ENCODE peak calls at places on chromosomes 11 and 22, in seven cellular contexts. One of them, this sample, is unnamed.

GRCh38 chr11:70804174-70804855 is 406.0 kb downstream of the CTTN start:
- DNase-seq in HCT116: no peak
- DNase-seq in SK-N-SH: no peak
- DNase-seq in HepG2: no peak
- DNase-seq in H1: no peak
- DNase-seq in K562: no peak
- DNase-seq in GM12878: no peak
- DNase-seq in this sample: no peak

GRCh38 chr11:48090174-48090573 is 109.8 kb downstream of the PTPRJ start:
- DNase-seq in HCT116: no peak
- DNase-seq in SK-N-SH: no peak
- DNase-seq in HepG2: no peak
- DNase-seq in H1: no peak
- DNase-seq in K562: no peak
- DNase-seq in GM12878: no peak
- DNase-seq in this sample: no peak

GRCh38 chr11:70540196-70540595 is 141.9 kb downstream of the CTTN start:
- DNase-seq in HCT116: no peak
- DNase-seq in SK-N-SH: no peak
- DNase-seq in HepG2: no peak
- DNase-seq in H1: no peak
- DNase-seq in K562: no peak
- DNase-seq in GM12878: no peak
- DNase-seq in this sample: no peak

GRCh38 chr22:20186183-20186870 is 35.5 kb upstream of the CCDC188 start:
- DNase-seq in HCT116: no peak
- DNase-seq in SK-N-SH: peak
- DNase-seq in HepG2: peak
- DNase-seq in H1: peak
- DNase-seq in K562: peak
- DNase-seq in GM12878: no peak
- DNase-seq in this sample: no peak

GRCh38 chr22:36741968-36742367 is 34.0 kb downstream of the IFT27 start:
- DNase-seq in HCT116: no peak
- DNase-seq in SK-N-SH: no peak
- DNase-seq in HepG2: no peak
- DNase-seq in H1: no peak
- DNase-seq in K562: no peak
- DNase-seq in GM12878: no peak
- DNase-seq in this sample: no peak

GRCh38 chr11:130908061-130908460 is 8.2 kb downstream of the SNX19 start:
- DNase-seq in HCT116: no peak
- DNase-seq in SK-N-SH: no peak
- DNase-seq in HepG2: no peak
- DNase-seq in H1: no peak
- DNase-seq in K562: no peak
- DNase-seq in GM12878: no peak
- DNase-seq in this sample: no peak

GRCh38 chr11:118434123-118434552 is 2.2 kb upstream of the KMT2A start:
- DNase-seq in HCT116: no peak
- DNase-seq in SK-N-SH: peak
- DNase-seq in HepG2: peak
- DNase-seq in H1: no peak
- DNase-seq in K562: no peak
- DNase-seq in GM12878: no peak
- DNase-seq in this sample: no peak

GRCh38 chr11:131476266-131476665 is 105.9 kb downstream of the NTM start:
- DNase-seq in HCT116: no peak
- DNase-seq in SK-N-SH: no peak
- DNase-seq in HepG2: no peak
- DNase-seq in H1: no peak
- DNase-seq in K562: no peak
- DNase-seq in GM12878: no peak
- DNase-seq in this sample: no peak

GRCh38 chr22:36585841-36586240 is 56.9 kb upstream of the EIF3D start:
- DNase-seq in HCT116: no peak
- DNase-seq in SK-N-SH: no peak
- DNase-seq in HepG2: no peak
- DNase-seq in H1: peak
- DNase-seq in K562: no peak
- DNase-seq in GM12878: no peak
- DNase-seq in this sample: no peak

GRCh38 chr11:57072640-57073039 is 83.9 kb downstream of the OR5AK2 start:
- DNase-seq in HCT116: peak
- DNase-seq in SK-N-SH: no peak
- DNase-seq in HepG2: no peak
- DNase-seq in H1: no peak
- DNase-seq in K562: no peak
- DNase-seq in GM12878: no peak
- DNase-seq in this sample: no peak

GRCh38 chr11:103157542-103157941 is 48.3 kb downstream of the DYNC2H1 start:
- DNase-seq in HCT116: no peak
- DNase-seq in SK-N-SH: no peak
- DNase-seq in HepG2: no peak
- DNase-seq in H1: no peak
- DNase-seq in K562: no peak
- DNase-seq in GM12878: no peak
- DNase-seq in this sample: no peak

GRCh38 chr11:6427516-6427915 is 8.6 kb upstream of the APBB1 start:
- DNase-seq in HCT116: no peak
- DNase-seq in SK-N-SH: no peak
- DNase-seq in HepG2: no peak
- DNase-seq in H1: no peak
- DNase-seq in K562: no peak
- DNase-seq in GM12878: no peak
- DNase-seq in this sample: no peak

GRCh38 chr11:17504330-17505107 is 27.9 kb upstream of the ABCC8 start:
- DNase-seq in HCT116: peak
- DNase-seq in SK-N-SH: peak
- DNase-seq in HepG2: peak
- DNase-seq in H1: no peak
- DNase-seq in K562: peak
- DNase-seq in GM12878: no peak
- DNase-seq in this sample: peak

GRCh38 chr22:29553391-29554224 is at the start of gene THOC5:
- DNase-seq in HCT116: peak
- DNase-seq in SK-N-SH: peak
- DNase-seq in HepG2: peak
- DNase-seq in H1: peak
- DNase-seq in K562: peak
- DNase-seq in GM12878: peak
- DNase-seq in this sample: peak

GRCh38 chr11:130383363-130384168 is 44.8 kb downstream of the ADAMTS8 start:
- DNase-seq in HCT116: no peak
- DNase-seq in SK-N-SH: no peak
- DNase-seq in HepG2: peak
- DNase-seq in H1: peak
- DNase-seq in K562: no peak
- DNase-seq in GM12878: no peak
- DNase-seq in this sample: peak

GRCh38 chr11:8332196-8332595 is 68.5 kb upstream of the LMO1 start:
- DNase-seq in HCT116: no peak
- DNase-seq in SK-N-SH: no peak
- DNase-seq in HepG2: no peak
- DNase-seq in H1: no peak
- DNase-seq in K562: no peak
- DNase-seq in GM12878: no peak
- DNase-seq in this sample: no peak

GRCh38 chr11:58513747-58514367 is 6.0 kb upstream of the OR5B21 start:
- DNase-seq in HCT116: peak
- DNase-seq in SK-N-SH: peak
- DNase-seq in HepG2: peak
- DNase-seq in H1: peak
- DNase-seq in K562: peak
- DNase-seq in GM12878: no peak
- DNase-seq in this sample: peak

GRCh38 chr11:67484847-67485311 is 2.1 kb downstream of the AIP start:
- DNase-seq in HCT116: no peak
- DNase-seq in SK-N-SH: no peak
- DNase-seq in HepG2: no peak
- DNase-seq in H1: no peak
- DNase-seq in K562: no peak
- DNase-seq in GM12878: peak
- DNase-seq in this sample: no peak

GRCh38 chr11:132445966-132446365 is 1075.6 kb downstream of the NTM start:
- DNase-seq in HCT116: no peak
- DNase-seq in SK-N-SH: no peak
- DNase-seq in HepG2: no peak
- DNase-seq in H1: no peak
- DNase-seq in K562: no peak
- DNase-seq in GM12878: no peak
- DNase-seq in this sample: no peak

GRCh38 chr11:133547808-133548494 is 15.7 kb upstream of the OPCML start:
- DNase-seq in HCT116: no peak
- DNase-seq in SK-N-SH: peak
- DNase-seq in HepG2: no peak
- DNase-seq in H1: no peak
- DNase-seq in K562: no peak
- DNase-seq in GM12878: no peak
- DNase-seq in this sample: no peak

GRCh38 chr22:27150530-27150909 is 493.1 kb downstream of the MIAT start:
- DNase-seq in HCT116: no peak
- DNase-seq in SK-N-SH: no peak
- DNase-seq in HepG2: no peak
- DNase-seq in H1: no peak
- DNase-seq in K562: no peak
- DNase-seq in GM12878: no peak
- DNase-seq in this sample: no peak

GRCh38 chr11:33197915-33198727 is 36.8 kb upstream of the CSTF3 start:
- DNase-seq in HCT116: no peak
- DNase-seq in SK-N-SH: no peak
- DNase-seq in HepG2: no peak
- DNase-seq in H1: no peak
- DNase-seq in K562: no peak
- DNase-seq in GM12878: no peak
- DNase-seq in this sample: no peak

GRCh38 chr11:35962373-35963138 is 18.7 kb downstream of the LDLRAD3 start:
- DNase-seq in HCT116: no peak
- DNase-seq in SK-N-SH: no peak
- DNase-seq in HepG2: no peak
- DNase-seq in H1: no peak
- DNase-seq in K562: no peak
- DNase-seq in GM12878: no peak
- DNase-seq in this sample: no peak

GRCh38 chr11:127493330-127493729 is 492.8 kb upstream of the KIRREL3 start:
- DNase-seq in HCT116: no peak
- DNase-seq in SK-N-SH: peak
- DNase-seq in HepG2: no peak
- DNase-seq in H1: no peak
- DNase-seq in K562: no peak
- DNase-seq in GM12878: no peak
- DNase-seq in this sample: peak

GRCh38 chr11:79940976-79941735 is 500.3 kb upstream of the TENM4 start:
- DNase-seq in HCT116: no peak
- DNase-seq in SK-N-SH: no peak
- DNase-seq in HepG2: no peak
- DNase-seq in H1: no peak
- DNase-seq in K562: no peak
- DNase-seq in GM12878: no peak
- DNase-seq in this sample: no peak
- TF ChIP-seq JUND in HCT116: no peak
- TF ChIP-seq JUND in SK-N-SH: no peak
- TF ChIP-seq JUND in HepG2: no peak
- TF ChIP-seq JUND in H1: no peak
- TF ChIP-seq JUND in K562: no peak
- TF ChIP-seq JUND in GM12878: no peak
- TF ChIP-seq JUND in this sample: no peak

GRCh38 chr22:39818050-39818449 is 75.5 kb downstream of the ENTHD1 start:
- DNase-seq in HCT116: no peak
- DNase-seq in SK-N-SH: no peak
- DNase-seq in HepG2: no peak
- DNase-seq in H1: no peak
- DNase-seq in K562: peak
- DNase-seq in GM12878: no peak
- DNase-seq in this sample: no peak
- TF ChIP-seq JUND in HCT116: no peak
- TF ChIP-seq JUND in SK-N-SH: no peak
- TF ChIP-seq JUND in HepG2: no peak
- TF ChIP-seq JUND in H1: no peak
- TF ChIP-seq JUND in K562: peak
- TF ChIP-seq JUND in GM12878: no peak
- TF ChIP-seq JUND in this sample: no peak

GRCh38 chr11:28618426-28618825 is 510.2 kb downstream of the METTL15 start:
- DNase-seq in HCT116: no peak
- DNase-seq in SK-N-SH: no peak
- DNase-seq in HepG2: no peak
- DNase-seq in H1: no peak
- DNase-seq in K562: no peak
- DNase-seq in GM12878: no peak
- DNase-seq in this sample: no peak

GRCh38 chr11:28616566-28616965 is 508.4 kb downstream of the METTL15 start:
- DNase-seq in HCT116: no peak
- DNase-seq in SK-N-SH: no peak
- DNase-seq in HepG2: no peak
- DNase-seq in H1: no peak
- DNase-seq in K562: no peak
- DNase-seq in GM12878: no peak
- DNase-seq in this sample: no peak

GRCh38 chr11:28625532-28625931 is 517.3 kb downstream of the METTL15 start:
- DNase-seq in HCT116: no peak
- DNase-seq in SK-N-SH: no peak
- DNase-seq in HepG2: no peak
- DNase-seq in H1: no peak
- DNase-seq in K562: no peak
- DNase-seq in GM12878: no peak
- DNase-seq in this sample: no peak

GRCh38 chr11:28619870-28620540 is 511.8 kb downstream of the METTL15 start:
- DNase-seq in HCT116: no peak
- DNase-seq in SK-N-SH: no peak
- DNase-seq in HepG2: no peak
- DNase-seq in H1: no peak
- DNase-seq in K562: no peak
- DNase-seq in GM12878: no peak
- DNase-seq in this sample: no peak

GRCh38 chr11:28621648-28622215 is 513.5 kb downstream of the METTL15 start:
- DNase-seq in HCT116: no peak
- DNase-seq in SK-N-SH: no peak
- DNase-seq in HepG2: no peak
- DNase-seq in H1: no peak
- DNase-seq in K562: no peak
- DNase-seq in GM12878: no peak
- DNase-seq in this sample: peak
- TF ChIP-seq JUND in HCT116: no peak
- TF ChIP-seq JUND in SK-N-SH: no peak
- TF ChIP-seq JUND in HepG2: no peak
- TF ChIP-seq JUND in H1: no peak
- TF ChIP-seq JUND in K562: no peak
- TF ChIP-seq JUND in GM12878: no peak
- TF ChIP-seq JUND in this sample: no peak

DNA sequence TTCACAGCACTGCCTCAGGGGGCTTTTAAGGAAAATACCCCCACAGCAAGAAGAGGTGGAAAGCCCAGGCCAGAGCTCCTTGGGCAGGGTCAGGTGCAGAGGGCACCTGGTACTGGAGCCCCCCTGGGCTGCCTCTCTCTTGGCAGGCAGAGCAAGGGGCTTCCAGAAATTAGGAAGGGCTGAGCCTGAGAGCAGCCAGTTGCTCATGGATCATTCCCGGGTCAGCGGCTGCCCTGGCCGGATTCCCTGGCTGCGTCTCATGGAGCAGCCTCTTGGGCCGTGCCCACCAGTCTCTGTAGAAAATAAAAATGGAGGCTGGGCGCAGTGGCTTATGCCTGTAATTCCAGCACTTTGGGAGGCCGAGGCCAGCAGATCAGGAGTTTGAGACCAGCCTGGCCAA is 10.3 kb upstream of the OMP start:
- DNase-seq in HCT116: no peak
- DNase-seq in SK-N-SH: no peak
- DNase-seq in HepG2: no peak
- DNase-seq in H1: no peak
- DNase-seq in K562: no peak
- DNase-seq in GM12878: no peak
- DNase-seq in this sample: no peak
- TF ChIP-seq JUND in HCT116: no peak
- TF ChIP-seq JUND in SK-N-SH: no peak
- TF ChIP-seq JUND in HepG2: no peak
- TF ChIP-seq JUND in H1: no peak
- TF ChIP-seq JUND in K562: no peak
- TF ChIP-seq JUND in GM12878: no peak
- TF ChIP-seq JUND in this sample: no peak

This sample was measured in T47D.